ENCODE peak calls at places on chromosomes 11 and 22, in nine cellular contexts. One of them, this sample, is unnamed.

GRCh38 chr22:46748948-46749681 is 11.1 kb upstream of the CERK start:
- DNase-seq in PC-9: peak
- DNase-seq in AG04450: no peak
- DNase-seq in GM23338: no peak
- DNase-seq in lower lobe of right lung: no peak
- DNase-seq in HFF-Myc: no peak
- DNase-seq in cardiac fibroblast: peak
- DNase-seq in fibroblast of lung: peak
- DNase-seq in astrocyte: peak
- DNase-seq in this sample: no peak

GRCh38 chr22:31947296-31947695 is 3.0 kb downstream of the YWHAH start:
- DNase-seq in astrocyte: no peak
- DNase-seq in fibroblast of lung: no peak
- DNase-seq in lower lobe of right lung: no peak
- DNase-seq in cardiac fibroblast: peak
- DNase-seq in HFF-Myc: no peak
- DNase-seq in PC-9: no peak
- DNase-seq in AG04450: no peak
- DNase-seq in GM23338: no peak
- DNase-seq in this sample: peak

GRCh38 chr22:29245626-29246385 is 22.0 kb downstream of the RHBDD3 start:
- DNase-seq in cardiac fibroblast: peak
- DNase-seq in fibroblast of lung: peak
- DNase-seq in HFF-Myc: no peak
- DNase-seq in PC-9: peak
- DNase-seq in astrocyte: peak
- DNase-seq in AG04450: peak
- DNase-seq in lower lobe of right lung: peak
- DNase-seq in GM23338: peak
- DNase-seq in this sample: peak

GRCh38 chr22:49067504-49067903 is 760.2 kb downstream of the BRD1 start:
- DNase-seq in cardiac fibroblast: no peak
- DNase-seq in lower lobe of right lung: no peak
- DNase-seq in PC-9: no peak
- DNase-seq in AG04450: no peak
- DNase-seq in HFF-Myc: no peak
- DNase-seq in fibroblast of lung: no peak
- DNase-seq in astrocyte: no peak
- DNase-seq in GM23338: no peak
- DNase-seq in this sample: no peak

GRCh38 chr11:64436025-64436424 is 77.1 kb downstream of the RPS6KA4 start:
- DNase-seq in GM23338: no peak
- DNase-seq in astrocyte: no peak
- DNase-seq in cardiac fibroblast: peak
- DNase-seq in lower lobe of right lung: peak
- DNase-seq in PC-9: peak
- DNase-seq in HFF-Myc: no peak
- DNase-seq in AG04450: no peak
- DNase-seq in fibroblast of lung: no peak
- DNase-seq in this sample: no peak

GRCh38 chr11:133947298-133947905 is 9.4 kb downstream of the IGSF9B start:
- DNase-seq in cardiac fibroblast: peak
- DNase-seq in fibroblast of lung: peak
- DNase-seq in AG04450: no peak
- DNase-seq in lower lobe of right lung: no peak
- DNase-seq in PC-9: no peak
- DNase-seq in GM23338: peak
- DNase-seq in astrocyte: peak
- DNase-seq in HFF-Myc: no peak
- DNase-seq in this sample: peak

GRCh38 chr22:43440556-43440955 is 28.7 kb downstream of the MPPED1 start:
- DNase-seq in astrocyte: no peak
- DNase-seq in GM23338: no peak
- DNase-seq in PC-9: no peak
- DNase-seq in fibroblast of lung: no peak
- DNase-seq in cardiac fibroblast: no peak
- DNase-seq in lower lobe of right lung: no peak
- DNase-seq in AG04450: no peak
- DNase-seq in HFF-Myc: no peak
- DNase-seq in this sample: no peak

GRCh38 chr11:62839050-62840015 is at the start of gene WDR74:
- DNase-seq in AG04450: peak
- DNase-seq in lower lobe of right lung: peak
- DNase-seq in HFF-Myc: peak
- DNase-seq in astrocyte: peak
- DNase-seq in PC-9: peak
- DNase-seq in cardiac fibroblast: peak
- DNase-seq in fibroblast of lung: peak
- DNase-seq in GM23338: peak
- DNase-seq in this sample: peak

GRCh38 chr11:33875621-33876294 is 16.1 kb downstream of the LMO2 start:
- DNase-seq in lower lobe of right lung: no peak
- DNase-seq in PC-9: no peak
- DNase-seq in astrocyte: no peak
- DNase-seq in GM23338: no peak
- DNase-seq in fibroblast of lung: no peak
- DNase-seq in AG04450: no peak
- DNase-seq in HFF-Myc: no peak
- DNase-seq in cardiac fibroblast: no peak
- DNase-seq in this sample: no peak

GRCh38 chr11:2886191-2886894 is 768 bp upstream of the CDKN1C start:
- DNase-seq in cardiac fibroblast: no peak
- DNase-seq in HFF-Myc: no peak
- DNase-seq in lower lobe of right lung: peak
- DNase-seq in astrocyte: no peak
- DNase-seq in PC-9: no peak
- DNase-seq in AG04450: no peak
- DNase-seq in GM23338: peak
- DNase-seq in fibroblast of lung: peak
- DNase-seq in this sample: no peak

GRCh38 chr11:2883717-2884423 is 1.7 kb downstream of the CDKN1C start:
- DNase-seq in astrocyte: no peak
- DNase-seq in AG04450: no peak
- DNase-seq in HFF-Myc: no peak
- DNase-seq in GM23338: peak
- DNase-seq in lower lobe of right lung: no peak
- DNase-seq in fibroblast of lung: no peak
- DNase-seq in PC-9: no peak
- DNase-seq in cardiac fibroblast: no peak
- DNase-seq in this sample: no peak

GRCh38 chr11:2885676-2886081 is at the start of gene CDKN1C:
- DNase-seq in cardiac fibroblast: peak
- DNase-seq in fibroblast of lung: peak
- DNase-seq in PC-9: peak
- DNase-seq in lower lobe of right lung: peak
- DNase-seq in astrocyte: peak
- DNase-seq in GM23338: peak
- DNase-seq in HFF-Myc: no peak
- DNase-seq in AG04450: no peak
- DNase-seq in this sample: peak

GRCh38 chr11:2884424-2884815 is 1.2 kb downstream of the CDKN1C start:
- DNase-seq in PC-9: peak
- DNase-seq in lower lobe of right lung: peak
- DNase-seq in HFF-Myc: no peak
- DNase-seq in cardiac fibroblast: no peak
- DNase-seq in AG04450: no peak
- DNase-seq in astrocyte: no peak
- DNase-seq in GM23338: no peak
- DNase-seq in fibroblast of lung: peak
- DNase-seq in this sample: no peak

DNA sequence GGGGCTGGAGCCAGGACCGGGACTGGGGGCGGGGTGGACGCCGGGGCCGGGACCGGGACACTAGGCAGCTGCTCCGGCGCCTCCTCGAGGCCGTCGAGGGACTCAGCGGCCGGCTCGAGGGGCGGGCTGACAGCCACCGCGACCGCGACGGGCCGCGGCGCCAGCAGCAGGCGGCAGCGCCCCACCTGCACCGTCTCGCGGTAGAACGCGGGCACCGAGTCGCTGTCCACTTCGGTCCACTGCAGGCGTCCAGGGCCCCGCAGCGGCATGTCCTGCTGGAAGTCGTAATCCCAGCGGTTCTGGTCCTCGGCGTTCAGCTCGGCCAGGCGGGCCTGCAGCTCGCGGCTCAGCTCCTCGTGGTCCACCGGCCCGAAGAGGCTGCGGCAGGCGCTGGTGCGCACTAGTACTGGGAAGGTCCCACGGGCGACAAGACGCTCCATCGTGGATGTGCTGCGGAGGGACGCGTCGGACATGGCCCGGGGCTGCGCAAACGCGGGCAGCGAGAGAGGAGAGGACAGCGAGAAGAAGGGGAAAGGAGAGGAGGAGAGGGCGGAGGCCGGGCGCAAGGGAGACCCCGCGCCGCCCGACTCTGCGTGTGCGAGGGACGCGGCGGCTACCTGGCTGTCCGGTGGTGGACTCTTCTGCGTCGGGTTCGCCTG is 429 bp downstream of the CDKN1C start:
- DNase-seq in AG04450: no peak
- DNase-seq in cardiac fibroblast: peak
- DNase-seq in lower lobe of right lung: peak
- DNase-seq in GM23338: peak
- DNase-seq in astrocyte: no peak
- DNase-seq in HFF-Myc: no peak
- DNase-seq in PC-9: peak
- DNase-seq in fibroblast of lung: peak
- DNase-seq in this sample: peak
- TF ChIP-seq CTCF in AG04450: no peak
- TF ChIP-seq CTCF in cardiac fibroblast: no peak
- TF ChIP-seq CTCF in lower lobe of right lung: peak
- TF ChIP-seq CTCF in GM23338: no peak
- TF ChIP-seq CTCF in astrocyte: no peak
- TF ChIP-seq CTCF in HFF-Myc: no peak
- TF ChIP-seq CTCF in PC-9: no peak
- TF ChIP-seq CTCF in fibroblast of lung: peak
- TF ChIP-seq CTCF in this sample: peak

GRCh38 chr11:72483412-72484186 is 49.3 kb upstream of the CLPB start:
- DNase-seq in GM23338: no peak
- DNase-seq in astrocyte: peak
- DNase-seq in HFF-Myc: peak
- DNase-seq in PC-9: no peak
- DNase-seq in fibroblast of lung: peak
- DNase-seq in cardiac fibroblast: peak
- DNase-seq in AG04450: no peak
- DNase-seq in lower lobe of right lung: no peak
- DNase-seq in this sample: no peak
- TF ChIP-seq CTCF in GM23338: no peak
- TF ChIP-seq CTCF in astrocyte: no peak
- TF ChIP-seq CTCF in HFF-Myc: no peak
- TF ChIP-seq CTCF in PC-9: no peak
- TF ChIP-seq CTCF in fibroblast of lung: no peak
- TF ChIP-seq CTCF in cardiac fibroblast: no peak
- TF ChIP-seq CTCF in AG04450: no peak
- TF ChIP-seq CTCF in lower lobe of right lung: no peak
- TF ChIP-seq CTCF in this sample: no peak

GRCh38 chr11:58490827-58491226 is 17.1 kb downstream of the OR5B21 start:
- DNase-seq in AG04450: no peak
- DNase-seq in astrocyte: no peak
- DNase-seq in PC-9: no peak
- DNase-seq in GM23338: no peak
- DNase-seq in fibroblast of lung: no peak
- DNase-seq in lower lobe of right lung: no peak
- DNase-seq in cardiac fibroblast: no peak
- DNase-seq in HFF-Myc: no peak
- DNase-seq in this sample: no peak

GRCh38 chr11:58494096-58494495 is 13.8 kb downstream of the OR5B21 start:
- DNase-seq in cardiac fibroblast: peak
- DNase-seq in HFF-Myc: no peak
- DNase-seq in astrocyte: peak
- DNase-seq in AG04450: no peak
- DNase-seq in lower lobe of right lung: no peak
- DNase-seq in PC-9: no peak
- DNase-seq in fibroblast of lung: peak
- DNase-seq in GM23338: no peak
- DNase-seq in this sample: no peak

GRCh38 chr11:58495906-58496305 is 12.0 kb downstream of the OR5B21 start:
- DNase-seq in AG04450: no peak
- DNase-seq in fibroblast of lung: no peak
- DNase-seq in astrocyte: no peak
- DNase-seq in HFF-Myc: no peak
- DNase-seq in PC-9: no peak
- DNase-seq in GM23338: no peak
- DNase-seq in cardiac fibroblast: no peak
- DNase-seq in lower lobe of right lung: no peak
- DNase-seq in this sample: no peak

GRCh38 chr11:58497951-58498350 is 10.0 kb downstream of the OR5B21 start:
- DNase-seq in cardiac fibroblast: no peak
- DNase-seq in lower lobe of right lung: no peak
- DNase-seq in fibroblast of lung: no peak
- DNase-seq in astrocyte: no peak
- DNase-seq in AG04450: no peak
- DNase-seq in HFF-Myc: no peak
- DNase-seq in PC-9: no peak
- DNase-seq in GM23338: no peak
- DNase-seq in this sample: no peak

DNA sequence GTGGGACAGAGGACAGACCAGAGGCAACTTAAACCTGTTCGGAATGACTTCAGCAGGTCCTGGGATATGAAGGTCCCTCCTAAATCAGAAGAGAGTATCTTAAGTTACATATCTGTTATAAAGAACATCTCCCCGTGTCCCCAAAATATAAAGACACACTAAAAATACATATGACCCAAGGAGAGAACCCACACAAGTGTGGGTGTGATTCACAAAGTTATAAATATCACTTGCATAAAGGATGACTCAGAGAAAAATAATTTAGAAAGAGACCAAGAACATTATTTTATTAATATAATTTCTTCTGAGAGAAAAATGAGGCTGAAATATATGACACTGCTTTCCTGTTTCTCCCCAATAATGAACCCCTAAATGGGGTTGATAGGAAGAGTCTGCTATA is 14.2 kb downstream of the OR5B21 start:
- DNase-seq in cardiac fibroblast: peak
- DNase-seq in astrocyte: peak
- DNase-seq in PC-9: no peak
- DNase-seq in lower lobe of right lung: no peak
- DNase-seq in fibroblast of lung: peak
- DNase-seq in AG04450: no peak
- DNase-seq in GM23338: no peak
- DNase-seq in HFF-Myc: no peak
- DNase-seq in this sample: no peak
- TF ChIP-seq CTCF in cardiac fibroblast: no peak
- TF ChIP-seq CTCF in astrocyte: no peak
- TF ChIP-seq CTCF in PC-9: no peak
- TF ChIP-seq CTCF in lower lobe of right lung: no peak
- TF ChIP-seq CTCF in fibroblast of lung: no peak
- TF ChIP-seq CTCF in AG04450: no peak
- TF ChIP-seq CTCF in GM23338: no peak
- TF ChIP-seq CTCF in HFF-Myc: no peak
- TF ChIP-seq CTCF in this sample: no peak

GRCh38 chr11:107592813-107593212 is 1.9 kb downstream of the ELMOD1 start:
- DNase-seq in PC-9: no peak
- DNase-seq in cardiac fibroblast: no peak
- DNase-seq in lower lobe of right lung: no peak
- DNase-seq in GM23338: peak
- DNase-seq in astrocyte: no peak
- DNase-seq in fibroblast of lung: no peak
- DNase-seq in HFF-Myc: no peak
- DNase-seq in AG04450: no peak
- DNase-seq in this sample: no peak

GRCh38 chr11:107593941-107594340 is 3.0 kb downstream of the ELMOD1 start:
- DNase-seq in PC-9: no peak
- DNase-seq in AG04450: no peak
- DNase-seq in lower lobe of right lung: no peak
- DNase-seq in HFF-Myc: no peak
- DNase-seq in astrocyte: no peak
- DNase-seq in cardiac fibroblast: no peak
- DNase-seq in fibroblast of lung: no peak
- DNase-seq in GM23338: peak
- DNase-seq in this sample: no peak

GRCh38 chr11:107598225-107599139 is 7.5 kb downstream of the ELMOD1 start:
- DNase-seq in HFF-Myc: no peak
- DNase-seq in astrocyte: no peak
- DNase-seq in GM23338: peak
- DNase-seq in fibroblast of lung: no peak
- DNase-seq in lower lobe of right lung: peak
- DNase-seq in cardiac fibroblast: peak
- DNase-seq in AG04450: no peak
- DNase-seq in PC-9: peak
- DNase-seq in this sample: no peak
- TF ChIP-seq CTCF in HFF-Myc: peak
- TF ChIP-seq CTCF in astrocyte: peak
- TF ChIP-seq CTCF in GM23338: peak
- TF ChIP-seq CTCF in fibroblast of lung: peak
- TF ChIP-seq CTCF in lower lobe of right lung: peak
- TF ChIP-seq CTCF in cardiac fibroblast: peak
- TF ChIP-seq CTCF in AG04450: peak
- TF ChIP-seq CTCF in PC-9: peak
- TF ChIP-seq CTCF in this sample: peak